ENCODE peak calls at places on chromosome 15, in eight cellular contexts. F, G, E, N, J, C, W and V are unnamed samples.

GRCh38 chr15:68310811-68311463 is 33.4 kb downstream of the FEM1B start:
- DNase-seq in F (peak), G (no peak), E (no peak), N (peak), J (no peak), C (no peak), W (no peak), V (no peak)

GRCh38 chr15:38217788-38218609 is 34.6 kb upstream of the SPRED1 start:
- DNase-seq in F (no peak), G (no peak), E (no peak), N (no peak), J (no peak), C (no peak), W (no peak), V (no peak)

GRCh38 chr15:68203486-68203885 is 1.6 kb downstream of the CALML4 start:
- DNase-seq in F (no peak), G (no peak), E (no peak), N (no peak), J (no peak), C (no peak), W (peak), V (no peak)

GRCh38 chr15:51756482-51756881 is 5.1 kb downstream of the TMOD2 start:
- DNase-seq in F (no peak), G (no peak), E (no peak), N (no peak), J (no peak), C (no peak), W (no peak), V (no peak)

GRCh38 chr15:68423359-68424028 is 8.5 kb downstream of the ITGA11 start:
- DNase-seq in F (no peak), G (no peak), E (no peak), N (no peak), J (no peak), C (no peak), W (no peak), V (no peak)

GRCh38 chr15:49678655-49679054 is 57.8 kb downstream of the DTWD1 start:
- DNase-seq in F (no peak), G (no peak), E (peak), N (no peak), J (no peak), C (no peak), W (no peak), V (no peak)

GRCh38 chr15:28881170-28881569 is 4.6 kb upstream of the APBA2 start:
- DNase-seq in F (no peak), G (no peak), E (no peak), N (no peak), J (no peak), C (no peak), W (no peak), V (no peak)

GRCh38 chr15:40067921-40068624 is 29.1 kb upstream of the SRP14 start:
- DNase-seq in F (no peak), G (no peak), E (no peak), N (no peak), J (no peak), C (no peak), W (no peak), V (no peak)

GRCh38 chr15:62848631-62849050 is 193.9 kb upstream of the TPM1 start:
- DNase-seq in F (no peak), G (no peak), E (peak), N (no peak), J (no peak), C (no peak), W (peak), V (peak)

GRCh38 chr15:31001702-31002101 is 10.3 kb upstream of the MTMR10 start:
- DNase-seq in F (no peak), G (no peak), E (no peak), N (no peak), J (no peak), C (no peak), W (no peak), V (no peak)

GRCh38 chr15:74893627-74894026 is 3.8 kb downstream of the MPI start:
- DNase-seq in F (no peak), G (peak), E (no peak), N (no peak), J (no peak), C (no peak), W (no peak), V (no peak)

GRCh38 chr15:74891469-74891868 is 1.6 kb downstream of the MPI start:
- DNase-seq in F (no peak), G (no peak), E (no peak), N (no peak), J (no peak), C (no peak), W (no peak), V (no peak)

GRCh38 chr15:74889882-74890768 is at the start of gene MPI:
- DNase-seq in F (peak), G (peak), E (peak), N (peak), J (peak), C (peak), W (peak), V (peak)

GRCh38 chr15:74892931-74893330 is 3.1 kb downstream of the MPI start:
- DNase-seq in F (no peak), G (no peak), E (no peak), N (no peak), J (no peak), C (no peak), W (no peak), V (no peak)

GRCh38 chr15:74892313-74892712 is 2.5 kb downstream of the MPI start:
- DNase-seq in F (no peak), G (no peak), E (no peak), N (no peak), J (peak), C (no peak), W (no peak), V (no peak)
- TF ChIP-seq CTCF in F (no peak), G (no peak), E (no peak), N (no peak), J (peak), C (no peak), W (no peak), V (no peak)

GRCh38 chr15:60635507-60636352 is 156.8 kb upstream of the ICE2 start:
- DNase-seq in F (no peak), G (no peak), E (no peak), N (no peak), J (peak), C (peak), W (no peak), V (no peak)
- TF ChIP-seq CTCF in F (no peak), G (no peak), E (no peak), N (no peak), J (no peak), C (no peak), W (no peak), V (no peak)

GRCh38 chr15:88664151-88664778 is 25.4 kb downstream of the ISG20 start:
- DNase-seq in F (peak), G (peak), E (peak), N (peak), J (peak), C (peak), W (peak), V (no peak)
- TF ChIP-seq CTCF in F (peak), G (peak), E (no peak), N (no peak), J (peak), C (peak), W (peak), V (no peak)

GRCh38 chr15:90694987-90695386 is 22.2 kb upstream of the BLM start:
- DNase-seq in F (no peak), G (no peak), E (no peak), N (no peak), J (no peak), C (no peak), W (no peak), V (no peak)
- TF ChIP-seq CTCF in F (no peak), G (no peak), E (no peak), N (no peak), J (no peak), C (no peak), W (no peak), V (no peak)

GRCh38 chr15:60362318-60363023 is 35.3 kb downstream of the ANXA2 start:
- DNase-seq in F (no peak), G (peak), E (peak), N (no peak), J (no peak), C (no peak), W (no peak), V (peak)
- TF ChIP-seq CTCF in F (no peak), G (no peak), E (no peak), N (no peak), J (no peak), C (no peak), W (no peak), V (no peak)

DNA sequence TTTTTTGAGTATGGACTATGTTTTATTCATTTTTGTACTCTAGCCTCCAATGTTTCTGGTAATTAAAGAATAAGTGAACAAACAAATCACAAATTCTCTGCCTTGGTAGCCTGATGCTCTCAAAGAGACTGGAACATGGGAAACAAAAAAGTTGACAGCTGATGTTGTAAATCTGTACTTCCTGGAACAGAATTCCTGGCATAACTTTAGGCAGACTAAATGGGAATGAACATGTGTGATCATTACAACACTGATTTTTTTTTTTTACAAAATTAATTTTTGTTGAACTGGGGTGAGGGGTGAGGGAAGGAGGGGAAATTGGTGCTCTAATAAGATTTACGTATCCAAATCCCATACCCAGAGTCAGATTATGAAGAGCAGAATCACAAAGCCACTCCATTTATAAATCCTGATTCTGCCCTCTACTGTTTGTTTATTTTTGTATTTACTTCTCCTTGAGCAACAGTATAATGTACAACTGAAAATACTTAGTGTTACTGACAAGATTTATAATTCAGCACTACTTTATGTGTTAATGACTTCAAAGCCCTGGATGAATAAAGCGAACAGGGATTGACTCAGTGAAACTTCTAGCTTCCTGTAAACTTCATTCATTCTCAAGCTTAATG is 165.0 kb downstream of the FRMD5 start:
- DNase-seq in F (no peak), G (no peak), E (peak), N (no peak), J (no peak), C (no peak), W (no peak), V (peak)
- TF ChIP-seq CTCF in F (peak), G (no peak), E (peak), N (no peak), J (no peak), C (no peak), W (no peak), V (no peak)

GRCh38 chr15:92128788-92129187 is 264.9 kb upstream of the ST8SIA2 start:
- DNase-seq in F (no peak), G (no peak), E (no peak), N (no peak), J (no peak), C (no peak), W (no peak), V (no peak)

GRCh38 chr15:92130244-92130643 is 263.4 kb upstream of the ST8SIA2 start:
- DNase-seq in F (no peak), G (no peak), E (no peak), N (no peak), J (no peak), C (no peak), W (no peak), V (no peak)

GRCh38 chr15:92130906-92131305 is 262.8 kb upstream of the ST8SIA2 start:
- DNase-seq in F (no peak), G (no peak), E (no peak), N (no peak), J (no peak), C (no peak), W (no peak), V (no peak)
- TF ChIP-seq CTCF in F (no peak), G (no peak), E (no peak), N (no peak), J (no peak), C (no peak), W (no peak), V (no peak)

DNA sequence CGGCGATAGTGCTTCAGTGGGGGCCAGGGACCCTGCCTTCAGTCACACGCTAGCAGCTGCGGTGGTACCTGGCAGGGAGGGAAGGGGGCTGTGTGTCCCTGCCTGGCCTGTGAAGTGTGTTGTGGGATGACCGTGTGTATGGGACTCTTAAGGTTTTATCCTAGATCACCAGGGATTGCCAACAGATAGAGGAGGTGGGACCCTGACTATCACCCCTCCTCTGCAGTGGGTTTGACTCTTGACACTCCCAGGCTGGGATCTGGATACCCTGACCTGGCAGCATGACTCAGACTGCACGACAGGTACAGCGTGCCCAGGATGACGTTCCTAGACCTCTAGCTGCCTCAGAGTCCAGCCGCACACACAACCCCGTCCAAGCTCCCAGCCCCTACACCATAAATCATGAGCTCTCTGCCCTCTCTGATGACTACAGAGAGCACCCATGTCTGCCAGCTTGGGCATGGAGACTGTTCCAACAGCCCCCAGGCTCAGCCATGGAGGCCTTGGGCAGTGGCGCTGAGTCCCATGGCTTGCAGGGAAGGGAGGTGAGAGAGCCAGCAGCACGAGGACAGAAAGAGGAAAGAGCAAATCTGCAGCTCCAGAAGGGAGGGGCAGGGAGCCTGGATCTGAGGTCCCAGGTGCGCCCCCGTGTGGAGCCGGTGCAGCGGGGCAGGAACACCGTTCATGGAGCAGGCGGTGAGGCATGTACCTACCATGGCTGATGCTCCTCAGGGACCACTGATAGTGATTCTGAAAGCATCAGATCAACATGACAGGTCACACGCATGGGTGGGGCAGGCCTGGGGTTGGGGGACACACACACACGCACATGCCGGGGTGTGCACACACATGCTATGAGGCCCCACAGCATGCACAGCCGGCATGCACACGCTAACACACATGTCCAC is 71.0 kb downstream of the ADAMTS7 start:
- DNase-seq in F (no peak), G (peak), E (peak), N (peak), J (peak), C (peak), W (peak), V (peak)
- TF ChIP-seq CTCF in F (no peak), G (no peak), E (peak), N (no peak), J (peak), C (peak), W (no peak), V (peak)

DNA sequence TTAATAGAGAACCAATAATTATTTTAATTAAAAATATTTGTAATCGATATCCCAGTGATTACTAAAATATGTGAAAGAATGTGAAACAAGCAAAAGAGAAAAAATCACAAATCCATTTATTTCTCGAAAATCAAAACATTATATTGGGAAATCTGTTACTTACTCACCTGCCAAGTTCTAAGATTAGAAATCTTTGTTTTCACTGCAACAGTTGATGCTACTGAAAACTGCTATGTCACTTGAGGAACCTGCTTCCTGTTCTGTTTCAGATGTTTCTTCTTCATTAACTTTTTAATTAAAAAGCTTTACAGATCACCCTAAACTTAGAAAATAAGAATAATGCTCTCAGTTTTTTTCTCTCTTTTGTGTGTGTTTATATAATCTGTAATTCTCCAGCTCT is 13.7 kb upstream of the DPH6 start:
- DNase-seq in F (no peak), G (no peak), E (no peak), N (no peak), J (no peak), C (no peak), W (no peak), V (no peak)
- TF ChIP-seq CTCF in F (no peak), G (no peak), E (no peak), N (no peak), J (no peak), C (no peak), W (no peak), V (no peak)

GRCh38 chr15:69861331-69862171 is 236.2 kb downstream of the TLE3 start:
- DNase-seq in F (no peak), G (no peak), E (no peak), N (no peak), J (no peak), C (peak), W (no peak), V (no peak)
- TF ChIP-seq CTCF in F (no peak), G (no peak), E (no peak), N (no peak), J (no peak), C (no peak), W (no peak), V (no peak)